ENCODE peak calls at places on chromosome 2, in ten cellular contexts. L is M059J, M is IMR-90, B is T-helper 1 cell, N is fibroblast of gingiva, Z is choroid plexus epithelial cell, D is GM23338, S is Calu3, W is H1, O is fibroblast of lung. G is an unnamed sample.

GRCh38 chr2:204170419-204170818 is 233.9 kb downstream of the ICOS start:
- DNase-seq in L (no peak), M (no peak), B (no peak), N (no peak), Z (no peak), D (no peak), S (no peak), W (no peak), O (no peak), G (no peak)

GRCh38 chr2:199462167-199462976 is 4.6 kb upstream of the SATB2 start:
- DNase-seq in L (no peak), M (no peak), B (no peak), N (no peak), Z (no peak), D (peak), S (no peak), W (no peak), O (no peak), G (no peak)

GRCh38 chr2:9347411-9347853 is 75.9 kb downstream of the ITGB1BP1 start:
- DNase-seq in L (no peak), M (no peak), B (no peak), N (peak), Z (peak), D (no peak), S (no peak), W (no peak), O (no peak), G (no peak)

GRCh38 chr2:74887445-74887951 is 53.6 kb downstream of the HK2 start:
- DNase-seq in L (peak), M (peak), B (no peak), N (peak), Z (peak), D (no peak), S (no peak), W (no peak), O (peak), G (no peak)

GRCh38 chr2:83602753-83603152 is 856.3 kb downstream of the SUCLG1 start:
- DNase-seq in L (no peak), M (no peak), B (no peak), N (no peak), Z (no peak), D (peak), S (no peak), W (no peak), O (no peak), G (no peak)

GRCh38 chr2:46073540-46074018 is 223.6 kb upstream of the EPAS1 start:
- DNase-seq in L (peak), M (peak), B (no peak), N (peak), Z (peak), D (no peak), S (peak), W (no peak), O (peak), G (no peak)

GRCh38 chr2:199933466-199933865 is 21.8 kb downstream of the TYW5 start:
- DNase-seq in L (peak), M (no peak), B (no peak), N (peak), Z (peak), D (no peak), S (no peak), W (no peak), O (no peak), G (no peak)

GRCh38 chr2:82339805-82340204 is 2035.3 kb upstream of the LRRTM1 start:
- DNase-seq in L (no peak), M (no peak), B (no peak), N (no peak), Z (no peak), D (no peak), S (no peak), W (no peak), O (no peak), G (no peak)

GRCh38 chr2:158357699-158358098 is 98.9 kb downstream of the CCDC148 start:
- DNase-seq in L (no peak), M (no peak), B (no peak), N (no peak), Z (no peak), D (no peak), S (no peak), W (no peak), O (no peak), G (no peak)

GRCh38 chr2:42031783-42032620 is 15.8 kb upstream of the PKDCC start:
- DNase-seq in L (no peak), M (no peak), B (no peak), N (no peak), Z (no peak), D (peak), S (no peak), W (no peak), O (no peak), G (no peak)

GRCh38 chr2:144659731-144660275 is 139.9 kb upstream of the ZEB2 start:
- DNase-seq in L (peak), M (peak), B (peak), N (peak), Z (peak), D (no peak), S (no peak), W (no peak), O (peak), G (no peak)

GRCh38 chr2:180564051-180564450 is 416.4 kb upstream of the UBE2E3 start:
- DNase-seq in L (no peak), M (no peak), B (no peak), N (no peak), Z (no peak), D (no peak), S (no peak), W (no peak), O (no peak), G (no peak)

GRCh38 chr2:18406219-18406618 is 154.2 kb downstream of the RDH14 start:
- DNase-seq in L (no peak), M (no peak), B (no peak), N (peak), Z (peak), D (no peak), S (no peak), W (no peak), O (no peak), G (no peak)

GRCh38 chr2:230874456-230874855 is 9.7 kb downstream of the ITM2C start:
- DNase-seq in L (no peak), M (no peak), B (no peak), N (no peak), Z (no peak), D (no peak), S (no peak), W (no peak), O (no peak), G (no peak)

GRCh38 chr2:11292464-11293255 is 51.8 kb downstream of the ROCK2 start:
- DNase-seq in L (peak), M (peak), B (no peak), N (peak), Z (peak), D (peak), S (no peak), W (no peak), O (peak), G (no peak)

GRCh38 chr2:196123679-196124373 is 47.6 kb downstream of the STK17B start:
- DNase-seq in L (peak), M (peak), B (no peak), N (no peak), Z (peak), D (no peak), S (no peak), W (no peak), O (peak), G (no peak)

GRCh38 chr2:142716463-142717242 is 160.8 kb upstream of the KYNU start:
- DNase-seq in L (peak), M (peak), B (no peak), N (peak), Z (peak), D (peak), S (no peak), W (peak), O (peak), G (no peak)

GRCh38 chr2:192236136-192236535 is 41.4 kb upstream of the TMEFF2 start:
- DNase-seq in L (peak), M (peak), B (no peak), N (peak), Z (peak), D (no peak), S (no peak), W (no peak), O (peak), G (no peak)

GRCh38 chr2:206701952-206702630 is 16.1 kb downstream of the DYTN start:
- DNase-seq in L (no peak), M (no peak), B (no peak), N (no peak), Z (no peak), D (no peak), S (no peak), W (no peak), O (no peak), G (no peak)

GRCh38 chr2:174699993-174700766 is 64.1 kb downstream of the CHRNA1 start:
- DNase-seq in L (peak), M (peak), B (no peak), N (peak), Z (peak), D (peak), S (peak), W (no peak), O (peak), G (peak)

GRCh38 chr2:36797324-36798070 is 101.0 kb downstream of the VIT start:
- DNase-seq in L (peak), M (no peak), B (no peak), N (no peak), Z (peak), D (no peak), S (no peak), W (no peak), O (no peak), G (no peak)

GRCh38 chr2:197264332-197264731 is 46.2 kb downstream of the ANKRD44 start:
- DNase-seq in L (no peak), M (peak), B (no peak), N (no peak), Z (no peak), D (no peak), S (no peak), W (no peak), O (no peak), G (no peak)

GRCh38 chr2:38959938-38960608 is 70.4 kb downstream of the ARHGEF33 start:
- DNase-seq in L (no peak), M (peak), B (peak), N (peak), Z (peak), D (peak), S (peak), W (peak), O (peak), G (no peak)

GRCh38 chr2:179850188-179850587 is 11.2 kb downstream of the ZNF385B start:
- DNase-seq in L (peak), M (peak), B (no peak), N (peak), Z (peak), D (no peak), S (no peak), W (no peak), O (peak), G (no peak)

GRCh38 chr2:149679286-149679685 is 91.7 kb upstream of the MMADHC start:
- DNase-seq in L (peak), M (peak), B (no peak), N (peak), Z (peak), D (no peak), S (no peak), W (no peak), O (peak), G (no peak)

GRCh38 chr2:105387225-105387624 is 11.6 kb downstream of the FHL2 start:
- DNase-seq in L (peak), M (no peak), B (no peak), N (no peak), Z (no peak), D (no peak), S (no peak), W (no peak), O (peak), G (no peak)

GRCh38 chr2:176614930-176615329 is 345.7 kb downstream of the MTX2 start:
- DNase-seq in L (peak), M (no peak), B (no peak), N (no peak), Z (no peak), D (no peak), S (no peak), W (no peak), O (no peak), G (no peak)

GRCh38 chr2:53672881-53673522 is 94.6 kb upstream of the CHAC2 start:
- DNase-seq in L (no peak), M (peak), B (no peak), N (peak), Z (peak), D (no peak), S (no peak), W (no peak), O (peak), G (no peak)

GRCh38 chr2:72973566-72974435 is 56.5 kb downstream of the EMX1 start:
- DNase-seq in L (peak), M (peak), B (no peak), N (peak), Z (peak), D (peak), S (peak), W (no peak), O (peak), G (peak)

GRCh38 chr2:176068037-176068832 is 15.5 kb downstream of the EVX2 start:
- DNase-seq in L (no peak), M (no peak), B (no peak), N (no peak), Z (no peak), D (peak), S (no peak), W (no peak), O (no peak), G (no peak)

GRCh38 chr2:59947917-59948534 is 605.4 kb downstream of the BCL11A start:
- DNase-seq in L (no peak), M (no peak), B (no peak), N (no peak), Z (no peak), D (no peak), S (no peak), W (no peak), O (no peak), G (no peak)

GRCh38 chr2:64913357-64913869 is 75.8 kb upstream of the SLC1A4 start:
- DNase-seq in L (peak), M (no peak), B (no peak), N (no peak), Z (no peak), D (peak), S (peak), W (peak), O (no peak), G (peak)

GRCh38 chr2:104702026-104702425 is 151.9 kb upstream of the POU3F3 start:
- DNase-seq in L (no peak), M (no peak), B (no peak), N (no peak), Z (no peak), D (no peak), S (no peak), W (no peak), O (no peak), G (no peak)

GRCh38 chr2:1219901-1220691 is 193.2 kb upstream of the TPO start:
- DNase-seq in L (peak), M (no peak), B (no peak), N (no peak), Z (peak), D (no peak), S (no peak), W (no peak), O (no peak), G (no peak)

GRCh38 chr2:187586091-187586632 is 31.9 kb upstream of the TFPI start:
- DNase-seq in L (peak), M (peak), B (no peak), N (peak), Z (peak), D (no peak), S (no peak), W (no peak), O (peak), G (no peak)

GRCh38 chr2:15159751-15160177 is 401.4 kb downstream of the NBAS start:
- DNase-seq in L (peak), M (peak), B (no peak), N (peak), Z (peak), D (peak), S (peak), W (no peak), O (peak), G (peak)

GRCh38 chr2:24435391-24436316 is 55.4 kb upstream of the NCOA1 start:
- DNase-seq in L (peak), M (peak), B (no peak), N (peak), Z (peak), D (no peak), S (no peak), W (no peak), O (peak), G (peak)

GRCh38 chr2:232817756-232818155 is 41.4 kb upstream of the KCNJ13 start:
- DNase-seq in L (no peak), M (no peak), B (no peak), N (no peak), Z (no peak), D (no peak), S (no peak), W (no peak), O (no peak), G (no peak)